ENCODE peak calls at places on chromosomes 5 and 9, in nine cellular contexts. One of them, this sample, is unnamed.

GRCh38 chr5:111404270-111404769 is 108.0 kb downstream of the STARD4 start:
- DNase-seq in body of pancreas: peak
- DNase-seq in HCT116: no peak
- DNase-seq in sigmoid colon: no peak
- DNase-seq in adrenal gland: no peak
- DNase-seq in H54: no peak
- DNase-seq in uterus: no peak
- DNase-seq in thyroid gland: no peak
- DNase-seq in IMR-90: no peak
- DNase-seq in this sample: no peak

GRCh38 chr9:112046181-112046580 is 128.9 kb downstream of the SUSD1 start:
- DNase-seq in body of pancreas: no peak
- DNase-seq in HCT116: no peak
- DNase-seq in sigmoid colon: no peak
- DNase-seq in adrenal gland: no peak
- DNase-seq in H54: no peak
- DNase-seq in uterus: no peak
- DNase-seq in thyroid gland: no peak
- DNase-seq in IMR-90: peak
- DNase-seq in this sample: no peak

GRCh38 chr9:126293522-126293889 is 33.1 kb upstream of the MVB12B start:
- DNase-seq in body of pancreas: no peak
- DNase-seq in HCT116: no peak
- DNase-seq in sigmoid colon: no peak
- DNase-seq in adrenal gland: no peak
- DNase-seq in H54: no peak
- DNase-seq in uterus: no peak
- DNase-seq in thyroid gland: no peak
- DNase-seq in IMR-90: no peak
- DNase-seq in this sample: no peak

GRCh38 chr9:77449177-77450092 is 198.7 kb downstream of the GNA14 start:
- DNase-seq in body of pancreas: no peak
- DNase-seq in HCT116: no peak
- DNase-seq in sigmoid colon: no peak
- DNase-seq in adrenal gland: no peak
- DNase-seq in H54: no peak
- DNase-seq in uterus: no peak
- DNase-seq in thyroid gland: no peak
- DNase-seq in IMR-90: peak
- DNase-seq in this sample: no peak

GRCh38 chr5:157554180-157555030 is 21.2 kb downstream of the ADAM19 start:
- DNase-seq in body of pancreas: no peak
- DNase-seq in HCT116: no peak
- DNase-seq in sigmoid colon: no peak
- DNase-seq in adrenal gland: no peak
- DNase-seq in H54: no peak
- DNase-seq in uterus: no peak
- DNase-seq in thyroid gland: no peak
- DNase-seq in IMR-90: no peak
- DNase-seq in this sample: no peak

GRCh38 chr5:1545798-1546355 is 22.1 kb upstream of the LPCAT1 start:
- DNase-seq in body of pancreas: no peak
- DNase-seq in HCT116: no peak
- DNase-seq in sigmoid colon: no peak
- DNase-seq in adrenal gland: no peak
- DNase-seq in H54: no peak
- DNase-seq in uterus: no peak
- DNase-seq in thyroid gland: peak
- DNase-seq in IMR-90: no peak
- DNase-seq in this sample: no peak

GRCh38 chr5:126139773-126140172 is 283.4 kb upstream of the GRAMD2B start:
- DNase-seq in body of pancreas: no peak
- DNase-seq in HCT116: no peak
- DNase-seq in sigmoid colon: no peak
- DNase-seq in adrenal gland: no peak
- DNase-seq in H54: no peak
- DNase-seq in uterus: no peak
- DNase-seq in thyroid gland: no peak
- DNase-seq in IMR-90: peak
- DNase-seq in this sample: no peak

GRCh38 chr9:14633906-14634565 is 59.2 kb downstream of the ZDHHC21 start:
- DNase-seq in body of pancreas: no peak
- DNase-seq in HCT116: no peak
- DNase-seq in sigmoid colon: peak
- DNase-seq in adrenal gland: no peak
- DNase-seq in H54: no peak
- DNase-seq in uterus: no peak
- DNase-seq in thyroid gland: no peak
- DNase-seq in IMR-90: no peak
- DNase-seq in this sample: no peak

GRCh38 chr5:159123700-159124099 is 24.0 kb upstream of the EBF1 start:
- DNase-seq in body of pancreas: no peak
- DNase-seq in HCT116: no peak
- DNase-seq in sigmoid colon: no peak
- DNase-seq in adrenal gland: no peak
- DNase-seq in H54: no peak
- DNase-seq in uterus: no peak
- DNase-seq in thyroid gland: no peak
- DNase-seq in IMR-90: no peak
- DNase-seq in this sample: no peak

GRCh38 chr5:170278611-170279500 is 18.7 kb downstream of the LCP2 start:
- DNase-seq in body of pancreas: peak
- DNase-seq in HCT116: no peak
- DNase-seq in sigmoid colon: peak
- DNase-seq in adrenal gland: peak
- DNase-seq in H54: no peak
- DNase-seq in uterus: no peak
- DNase-seq in thyroid gland: no peak
- DNase-seq in IMR-90: no peak
- DNase-seq in this sample: no peak
- TF ChIP-seq POLR2A in body of pancreas: no peak
- TF ChIP-seq POLR2A in HCT116: no peak
- TF ChIP-seq POLR2A in sigmoid colon: no peak
- TF ChIP-seq POLR2A in adrenal gland: no peak
- TF ChIP-seq POLR2A in H54: no peak
- TF ChIP-seq POLR2A in uterus: no peak
- TF ChIP-seq POLR2A in thyroid gland: no peak
- TF ChIP-seq POLR2A in IMR-90: no peak
- TF ChIP-seq POLR2A in this sample: no peak

GRCh38 chr9:125024917-125025316 is 84.0 kb upstream of the GOLGA1 start:
- DNase-seq in body of pancreas: no peak
- DNase-seq in HCT116: no peak
- DNase-seq in sigmoid colon: no peak
- DNase-seq in adrenal gland: no peak
- DNase-seq in H54: no peak
- DNase-seq in uterus: no peak
- DNase-seq in thyroid gland: no peak
- DNase-seq in IMR-90: no peak
- DNase-seq in this sample: no peak
- TF ChIP-seq POLR2A in body of pancreas: no peak
- TF ChIP-seq POLR2A in HCT116: no peak
- TF ChIP-seq POLR2A in sigmoid colon: no peak
- TF ChIP-seq POLR2A in adrenal gland: no peak
- TF ChIP-seq POLR2A in H54: no peak
- TF ChIP-seq POLR2A in uterus: no peak
- TF ChIP-seq POLR2A in thyroid gland: no peak
- TF ChIP-seq POLR2A in IMR-90: no peak
- TF ChIP-seq POLR2A in this sample: no peak

GRCh38 chr5:43483210-43484048 is at the start of gene TMEM267:
- DNase-seq in body of pancreas: peak
- DNase-seq in HCT116: peak
- DNase-seq in sigmoid colon: peak
- DNase-seq in adrenal gland: peak
- DNase-seq in H54: peak
- DNase-seq in uterus: peak
- DNase-seq in thyroid gland: peak
- DNase-seq in IMR-90: peak
- DNase-seq in this sample: peak
- TF ChIP-seq POLR2A in body of pancreas: peak
- TF ChIP-seq POLR2A in HCT116: peak
- TF ChIP-seq POLR2A in sigmoid colon: peak
- TF ChIP-seq POLR2A in adrenal gland: peak
- TF ChIP-seq POLR2A in H54: peak
- TF ChIP-seq POLR2A in uterus: peak
- TF ChIP-seq POLR2A in thyroid gland: peak
- TF ChIP-seq POLR2A in IMR-90: peak
- TF ChIP-seq POLR2A in this sample: peak

DNA sequence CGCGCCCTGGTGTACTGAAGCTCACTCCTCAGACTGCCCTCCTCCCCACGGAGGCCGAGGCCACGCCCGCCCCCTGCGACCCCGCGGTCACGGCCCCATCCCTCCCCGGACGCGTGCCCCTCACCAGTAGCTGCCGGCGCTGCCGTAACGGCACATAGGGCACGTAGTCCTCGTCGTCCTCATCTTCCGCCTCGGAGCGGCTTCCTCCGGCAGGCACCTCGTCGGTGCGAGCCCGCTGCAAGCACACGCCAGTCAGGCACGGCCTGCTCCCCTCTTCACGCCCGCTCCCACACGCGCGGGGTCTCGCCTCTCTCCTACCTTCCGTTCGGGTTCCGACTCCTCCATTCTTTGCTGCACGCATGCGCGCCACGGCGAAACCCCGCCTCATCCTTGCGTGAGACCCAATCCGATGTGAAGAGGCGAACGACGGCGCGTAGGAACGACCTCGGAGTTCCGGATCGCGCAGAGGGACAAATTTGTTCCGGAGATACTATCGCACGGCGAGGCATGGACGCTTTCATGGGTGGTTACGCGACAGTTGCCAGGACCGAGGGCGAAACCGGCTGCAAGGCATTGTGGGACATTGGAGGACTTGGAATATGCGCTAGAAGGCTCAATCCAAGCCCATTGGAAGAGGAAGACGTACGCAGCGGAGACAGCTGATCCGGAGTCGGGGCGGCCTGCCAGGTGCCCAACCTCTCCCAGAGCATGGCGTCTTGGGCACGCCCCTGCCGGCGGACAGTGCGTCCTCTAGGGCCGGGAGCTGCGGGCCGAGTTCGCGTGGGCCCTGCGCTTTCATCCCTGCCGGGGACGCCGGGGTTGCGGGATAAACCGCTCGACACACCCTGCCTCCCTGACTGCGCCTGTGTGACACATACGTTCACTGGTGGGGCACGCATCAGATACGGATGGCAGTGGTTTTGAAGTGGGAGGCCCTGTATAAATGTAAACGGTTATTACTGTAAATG is at the start of gene DDX41:
- DNase-seq in body of pancreas: peak
- DNase-seq in HCT116: peak
- DNase-seq in sigmoid colon: peak
- DNase-seq in adrenal gland: peak
- DNase-seq in H54: peak
- DNase-seq in uterus: peak
- DNase-seq in thyroid gland: peak
- DNase-seq in IMR-90: peak
- DNase-seq in this sample: peak
- TF ChIP-seq POLR2A in body of pancreas: peak
- TF ChIP-seq POLR2A in HCT116: peak
- TF ChIP-seq POLR2A in sigmoid colon: no peak
- TF ChIP-seq POLR2A in adrenal gland: peak
- TF ChIP-seq POLR2A in H54: peak
- TF ChIP-seq POLR2A in uterus: peak
- TF ChIP-seq POLR2A in thyroid gland: peak
- TF ChIP-seq POLR2A in IMR-90: peak
- TF ChIP-seq POLR2A in this sample: no peak

This sample was measured in breast epithelium.